ENCODE peak calls at places on chromosomes 16 and 17, in six cellular contexts. F is cardiac muscle cell, D is heart left ventricle, B is right atrium auricular region, L is mucosa of descending colon, M is mammary epithelial cell. K is an unnamed sample. For H3K36me3, the result is how much of the 10 kb centered on the place peaks cover.

GRCh38 chr16:4653981-4654380 is 29.4 kb downstream of the MGRN1 start:
- DNase-seq in F (no peak), D (no peak), B (no peak), L (peak), M (no peak), K (no peak)

GRCh38 chr17:43936434-43936833 is 5.8 kb downstream of the PPY start:
- DNase-seq in F (no peak), D (no peak), B (no peak), L (no peak), M (peak), K (no peak)

GRCh38 chr17:30336369-30337171 is 2.7 kb upstream of the TMIGD1 start:
- DNase-seq in F (no peak), D (no peak), B (no peak), L (no peak), M (peak), K (no peak)

GRCh38 chr17:36768355-36768754 is 167.0 kb downstream of the MRM1 start:
- DNase-seq in F (no peak), D (no peak), B (no peak), L (no peak), M (no peak), K (no peak)

GRCh38 chr16:10033561-10033960 is 148.7 kb downstream of the GRIN2A start:
- DNase-seq in F (no peak), D (no peak), B (no peak), L (no peak), M (no peak), K (no peak)

GRCh38 chr16:85524630-85525463 is 88.3 kb upstream of the GSE1 start:
- DNase-seq in F (no peak), D (peak), B (peak), L (no peak), M (peak), K (no peak)

GRCh38 chr16:67411339-67411738 is 4.9 kb downstream of the ZDHHC1 start:
- DNase-seq in F (no peak), D (no peak), B (no peak), L (no peak), M (no peak), K (no peak)

GRCh38 chr16:11361751-11362742 is 16.8 kb downstream of the RMI2 start:
- DNase-seq in F (no peak), D (no peak), B (no peak), L (no peak), M (no peak), K (no peak)

DNA sequence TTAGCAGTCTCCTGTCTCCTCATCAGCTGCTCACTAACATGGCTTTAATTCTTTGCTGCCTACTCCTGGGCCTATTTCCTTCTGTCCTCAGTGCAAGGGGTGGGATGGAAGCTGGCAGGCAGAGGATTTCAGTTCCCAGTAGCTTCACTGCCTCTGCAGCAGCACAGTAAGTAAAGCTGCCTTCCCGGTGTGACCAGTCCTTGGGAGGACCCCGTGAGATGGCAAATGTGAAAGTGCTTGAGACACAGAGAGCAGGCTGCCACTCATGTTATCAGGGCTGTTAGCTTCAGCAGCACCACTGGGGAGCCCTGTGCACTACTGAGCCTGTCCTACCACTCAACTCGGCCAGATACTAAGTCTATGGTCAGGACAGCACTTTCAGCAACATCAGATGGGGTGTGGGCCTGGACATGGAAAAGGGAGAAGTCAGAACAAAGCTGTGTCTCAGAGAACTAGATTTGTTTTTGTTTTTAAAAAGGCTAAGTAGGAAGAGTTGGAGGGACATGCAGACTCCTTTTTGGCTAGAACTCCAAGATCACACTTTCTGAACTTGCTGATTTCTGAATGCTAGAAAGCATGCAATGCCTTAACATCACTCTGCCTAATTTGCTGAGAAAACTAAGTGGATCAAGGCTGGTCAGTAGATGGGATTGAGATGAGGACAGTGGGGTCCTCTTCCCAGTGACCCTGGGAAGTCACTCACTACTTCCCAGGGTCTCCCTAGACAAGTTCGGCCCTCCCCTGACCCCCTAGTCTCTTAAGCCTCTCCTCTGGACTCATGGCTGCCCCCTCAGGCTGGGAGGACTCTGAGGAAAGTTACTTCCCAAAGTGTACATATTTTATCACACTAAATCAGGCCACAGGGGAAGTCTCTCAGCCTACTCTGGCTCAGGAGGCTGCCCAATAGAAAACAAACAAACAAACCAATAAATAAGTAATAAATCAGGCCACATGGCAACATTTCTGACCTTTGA is 1.1 kb downstream of the ACSF2 start:
- DNase-seq in F (peak), D (no peak), B (peak), L (no peak), M (peak), K (no peak)
- TF ChIP-seq CTCF in F (peak), D (no peak), B (no peak), L (no peak), M (peak), K (peak)

GRCh38 chr17:6587310-6587709 is 31.0 kb upstream of the PITPNM3 start:
- DNase-seq in F (no peak), D (no peak), B (no peak), L (no peak), M (no peak), K (no peak)
- H3K36me3 ChIP-seq in F (half or more), D (half or more), B (half or more), L (under half), M (under half), K (half or more)

GRCh38 chr17:35438433-35438832 is 6.1 kb upstream of the SLFN12 start:
- DNase-seq in F (no peak), D (no peak), B (no peak), L (no peak), M (no peak), K (no peak)
- H3K4me3 ChIP-seq in F (no peak), D (no peak), B (no peak), L (no peak), M (no peak), K (no peak)

GRCh38 chr16:90019543-90020259 is 445 bp upstream of the DBNDD1 start:
- DNase-seq in F (peak), D (peak), B (no peak), L (no peak), M (no peak), K (no peak)
- TF ChIP-seq CTCF in F (no peak), D (peak), B (peak), L (no peak), M (peak), K (no peak)

DNA sequence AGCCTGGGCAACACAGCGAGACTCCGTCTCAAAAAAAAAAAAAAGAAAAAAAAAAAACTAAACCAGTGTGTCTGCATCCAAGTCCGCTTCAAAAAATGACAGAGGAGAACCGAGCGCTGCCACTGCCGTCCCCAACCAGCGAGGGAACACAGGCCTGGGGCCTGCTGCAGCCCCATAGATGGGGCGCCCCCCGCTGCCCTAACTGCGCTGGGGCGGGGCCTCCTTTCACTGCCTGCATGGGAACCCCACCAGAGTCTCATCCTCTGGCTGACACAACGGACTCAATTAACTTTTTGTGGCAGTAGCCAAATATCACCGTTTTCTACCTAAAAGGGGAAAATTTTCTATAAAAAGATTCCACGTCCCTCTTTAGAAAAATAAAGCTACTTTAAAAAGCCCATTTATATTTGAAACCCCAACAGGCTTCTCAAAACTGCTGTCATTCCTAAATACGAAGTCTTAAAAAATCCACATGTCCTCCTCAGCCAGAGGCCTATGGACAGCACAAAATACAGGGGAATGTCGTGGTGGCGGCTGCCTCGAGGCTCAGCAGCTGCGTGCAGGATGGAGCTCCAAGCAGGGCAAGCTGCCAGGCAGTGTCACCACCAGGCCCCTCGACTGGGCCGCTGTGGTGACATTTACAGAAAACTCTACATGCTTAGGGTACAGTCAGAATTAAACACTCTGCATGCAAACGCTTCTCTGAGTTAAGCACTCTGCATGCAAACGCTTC is 30.4 kb downstream of the KLHDC4 start:
- DNase-seq in F (no peak), D (no peak), B (no peak), L (no peak), M (no peak), K (no peak)
- H3K36me3 ChIP-seq in F (under half), D (under half), B (under half), L (under half), M (under half), K (under half)